ENCODE peak calls at places on chromosome 1, in seven cellular contexts. R, I, P, W, O, F and X are unnamed samples.

GRCh38 chr1:245810181-245810727 is 655.5 kb downstream of the KIF26B start:
- DNase-seq in R (no peak), I (no peak), P (no peak), W (no peak), O (no peak), F (no peak), X (no peak)

GRCh38 chr1:109133815-109134214 is 19.9 kb downstream of the ELAPOR1 start:
- DNase-seq in R (peak), I (no peak), P (no peak), W (no peak), O (peak), F (peak), X (no peak)

GRCh38 chr1:24566266-24566867 is 10.5 kb downstream of the NCMAP start:
- DNase-seq in R (no peak), I (peak), P (no peak), W (no peak), O (no peak), F (no peak), X (no peak)

GRCh38 chr1:22141493-22141892 is 1.4 kb downstream of the WNT4 start:
- DNase-seq in R (no peak), I (no peak), P (no peak), W (no peak), O (no peak), F (no peak), X (no peak)

GRCh38 chr1:236133802-236134201 is 8.5 kb upstream of the GPR137B start:
- DNase-seq in R (no peak), I (no peak), P (no peak), W (no peak), O (no peak), F (no peak), X (no peak)

GRCh38 chr1:193019442-193020026 is 39.6 kb downstream of the UCHL5 start:
- DNase-seq in R (no peak), I (peak), P (no peak), W (no peak), O (peak), F (no peak), X (peak)

GRCh38 chr1:160669802-160670201 is 23.0 kb upstream of the SLAMF1 start:
- DNase-seq in R (no peak), I (no peak), P (no peak), W (no peak), O (no peak), F (no peak), X (no peak)

GRCh38 chr1:221187174-221187573 is 307.9 kb downstream of the HLX start:
- DNase-seq in R (no peak), I (no peak), P (no peak), W (no peak), O (no peak), F (no peak), X (no peak)

GRCh38 chr1:248786106-248786665 is 30.6 kb upstream of the LYPD8 start:
- DNase-seq in R (no peak), I (peak), P (no peak), W (no peak), O (no peak), F (no peak), X (peak)

GRCh38 chr1:1085911-1086841 is 12.1 kb upstream of the RNF223 start:
- DNase-seq in R (no peak), I (no peak), P (no peak), W (peak), O (no peak), F (no peak), X (no peak)

GRCh38 chr1:164735315-164736052 is 176.5 kb downstream of the PBX1 start:
- DNase-seq in R (no peak), I (peak), P (no peak), W (no peak), O (no peak), F (no peak), X (no peak)

GRCh38 chr1:178544531-178544930 is 31.6 kb downstream of the TEX35 start:
- DNase-seq in R (no peak), I (peak), P (no peak), W (no peak), O (no peak), F (no peak), X (no peak)

GRCh38 chr1:242005866-242006565 is 7.1 kb upstream of the MAP1LC3C start:
- DNase-seq in R (no peak), I (peak), P (no peak), W (no peak), O (no peak), F (no peak), X (no peak)

GRCh38 chr1:230868736-230869385 is 540 bp upstream of the C1orf198 start:
- DNase-seq in R (peak), I (peak), P (no peak), W (peak), O (peak), F (peak), X (peak)

GRCh38 chr1:167219194-167219593 is 1.5 kb upstream of the POU2F1 start:
- DNase-seq in R (no peak), I (no peak), P (no peak), W (no peak), O (peak), F (no peak), X (no peak)

GRCh38 chr1:204503122-204503912 is 8.7 kb upstream of the PIK3C2B start:
- DNase-seq in R (no peak), I (peak), P (no peak), W (no peak), O (peak), F (no peak), X (peak)

GRCh38 chr1:155177918-155178281 is 4.3 kb downstream of the TRIM46 start:
- DNase-seq in R (peak), I (no peak), P (no peak), W (no peak), O (no peak), F (no peak), X (no peak)

GRCh38 chr1:59768752-59769411 is 45.9 kb upstream of the HOOK1 start:
- DNase-seq in R (peak), I (no peak), P (no peak), W (no peak), O (no peak), F (no peak), X (no peak)

GRCh38 chr1:13945856-13946255 is 245.9 kb downstream of the PRDM2 start:
- DNase-seq in R (no peak), I (no peak), P (no peak), W (no peak), O (no peak), F (no peak), X (no peak)

GRCh38 chr1:203899869-203900714 is 38.7 kb downstream of the SNRPE start:
- DNase-seq in R (no peak), I (no peak), P (no peak), W (no peak), O (no peak), F (no peak), X (no peak)

GRCh38 chr1:116287341-116288200 is 85.5 kb upstream of the ATP1A1 start:
- DNase-seq in R (no peak), I (no peak), P (no peak), W (no peak), O (no peak), F (no peak), X (no peak)

GRCh38 chr1:201021333-201022177 is 2.0 kb downstream of the KIF21B start:
- DNase-seq in R (no peak), I (no peak), P (no peak), W (no peak), O (no peak), F (no peak), X (no peak)

GRCh38 chr1:147913362-147913761 is 10.8 kb downstream of the GJA8 start:
- DNase-seq in R (no peak), I (no peak), P (no peak), W (no peak), O (no peak), F (no peak), X (no peak)

GRCh38 chr1:201552941-201553341 is 14.0 kb downstream of the NAV1 start:
- DNase-seq in R (no peak), I (peak), P (no peak), W (no peak), O (no peak), F (no peak), X (peak)

GRCh38 chr1:150152772-150153461 is 3.2 kb downstream of the PLEKHO1 start:
- DNase-seq in R (no peak), I (peak), P (no peak), W (no peak), O (no peak), F (no peak), X (no peak)

GRCh38 chr1:2862441-2863148 is 61.1 kb upstream of the TTC34 start:
- DNase-seq in R (no peak), I (no peak), P (no peak), W (no peak), O (no peak), F (no peak), X (no peak)

GRCh38 chr1:41848216-41848952 is 70.3 kb downstream of the HIVEP3 start:
- DNase-seq in R (no peak), I (no peak), P (no peak), W (no peak), O (no peak), F (no peak), X (no peak)

GRCh38 chr1:41488599-41488905 is 4.1 kb upstream of the EDN2 start:
- DNase-seq in R (no peak), I (no peak), P (no peak), W (no peak), O (no peak), F (no peak), X (no peak)

GRCh38 chr1:48450505-48450904 is 21.5 kb downstream of the SPATA6 start:
- DNase-seq in R (no peak), I (no peak), P (no peak), W (no peak), O (no peak), F (no peak), X (no peak)

GRCh38 chr1:111275079-111275478 is 15.6 kb upstream of the CHIA start:
- DNase-seq in R (no peak), I (peak), P (no peak), W (no peak), O (no peak), F (no peak), X (no peak)

GRCh38 chr1:33725037-33725436 is 138.8 kb upstream of the HMGB4 start:
- DNase-seq in R (no peak), I (no peak), P (no peak), W (no peak), O (no peak), F (no peak), X (no peak)

GRCh38 chr1:175072131-175072941 is 4.7 kb downstream of the TNN start:
- DNase-seq in R (no peak), I (peak), P (peak), W (peak), O (no peak), F (peak), X (peak)

GRCh38 chr1:180551997-180552396 is 6.8 kb upstream of the OVAAL start:
- DNase-seq in R (no peak), I (no peak), P (no peak), W (no peak), O (no peak), F (no peak), X (no peak)

GRCh38 chr1:244020086-244020485 is 31.0 kb upstream of the ZBTB18 start:
- DNase-seq in R (no peak), I (no peak), P (no peak), W (no peak), O (no peak), F (no peak), X (no peak)

GRCh38 chr1:208028526-208028925 is 117.6 kb upstream of the CD34 start:
- DNase-seq in R (no peak), I (no peak), P (no peak), W (no peak), O (no peak), F (no peak), X (no peak)

GRCh38 chr1:63863137-63863536 is 89.3 kb downstream of the ROR1 start:
- DNase-seq in R (no peak), I (no peak), P (no peak), W (no peak), O (no peak), F (no peak), X (no peak)

GRCh38 chr1:55284856-55285255 is 69.7 kb upstream of the USP24 start:
- DNase-seq in R (no peak), I (peak), P (no peak), W (no peak), O (peak), F (no peak), X (peak)

GRCh38 chr1:214989341-214989740 is 93.2 kb upstream of the KCNK2 start:
- DNase-seq in R (no peak), I (peak), P (no peak), W (no peak), O (no peak), F (no peak), X (no peak)

GRCh38 chr1:172946814-172947507 is 103.8 kb downstream of the TNFSF18 start:
- DNase-seq in R (no peak), I (peak), P (no peak), W (no peak), O (no peak), F (no peak), X (no peak)